ENCODE peak calls at places on chromosomes 1 and 21, in six cellular contexts. L is pancreas, P is tibial nerve, V is prostate gland, S is OCI-LY7, A is ovary. D is an unnamed sample. For H3K9me3, the result is how much of the 10 kb centered on the place peaks cover.

GRCh38 chr1:200896571-200897187 is 2.0 kb downstream of the INAVA start:
- DNase-seq in L (peak), P (no peak), V (peak), S (no peak), A (no peak), D (no peak)

GRCh38 chr1:30523055-30524020 is 200.0 kb downstream of the MATN1 start:
- DNase-seq in L (peak), P (no peak), V (no peak), S (no peak), A (no peak), D (peak)

GRCh38 chr1:158117854-158118691 is 62.6 kb upstream of the CD1D start:
- DNase-seq in L (peak), P (peak), V (peak), S (peak), A (peak), D (no peak)

GRCh38 chr1:94100785-94101612 is 19.9 kb downstream of the ABCA4 start:
- DNase-seq in L (no peak), P (no peak), V (peak), S (no peak), A (no peak), D (no peak)

GRCh38 chr21:28442624-28443023 is 550.1 kb downstream of the LTN1 start:
- DNase-seq in L (no peak), P (no peak), V (no peak), S (no peak), A (no peak), D (no peak)

GRCh38 chr1:93909146-93910050 is at the start of gene GCLM:
- DNase-seq in L (peak), P (peak), V (peak), S (peak), A (peak), D (peak)

GRCh38 chr1:193014354-193014753 is 44.8 kb downstream of the UCHL5 start:
- DNase-seq in L (no peak), P (no peak), V (no peak), S (no peak), A (no peak), D (no peak)

GRCh38 chr1:167121375-167122120 is 27.7 kb downstream of the STYXL2 start:
- DNase-seq in L (peak), P (no peak), V (no peak), S (no peak), A (no peak), D (peak)

GRCh38 chr1:116826818-116827606 is 72.8 kb downstream of the CD2 start:
- DNase-seq in L (no peak), P (no peak), V (no peak), S (no peak), A (no peak), D (no peak)

GRCh38 chr21:31034378-31034777 is 3.9 kb downstream of the KRTAP19-8 start:
- DNase-seq in L (no peak), P (no peak), V (no peak), S (no peak), A (no peak), D (no peak)

GRCh38 chr21:37914211-37914900 is 1.9 kb downstream of the KCNJ6 start:
- DNase-seq in L (no peak), P (no peak), V (no peak), S (no peak), A (no peak), D (no peak)

DNA sequence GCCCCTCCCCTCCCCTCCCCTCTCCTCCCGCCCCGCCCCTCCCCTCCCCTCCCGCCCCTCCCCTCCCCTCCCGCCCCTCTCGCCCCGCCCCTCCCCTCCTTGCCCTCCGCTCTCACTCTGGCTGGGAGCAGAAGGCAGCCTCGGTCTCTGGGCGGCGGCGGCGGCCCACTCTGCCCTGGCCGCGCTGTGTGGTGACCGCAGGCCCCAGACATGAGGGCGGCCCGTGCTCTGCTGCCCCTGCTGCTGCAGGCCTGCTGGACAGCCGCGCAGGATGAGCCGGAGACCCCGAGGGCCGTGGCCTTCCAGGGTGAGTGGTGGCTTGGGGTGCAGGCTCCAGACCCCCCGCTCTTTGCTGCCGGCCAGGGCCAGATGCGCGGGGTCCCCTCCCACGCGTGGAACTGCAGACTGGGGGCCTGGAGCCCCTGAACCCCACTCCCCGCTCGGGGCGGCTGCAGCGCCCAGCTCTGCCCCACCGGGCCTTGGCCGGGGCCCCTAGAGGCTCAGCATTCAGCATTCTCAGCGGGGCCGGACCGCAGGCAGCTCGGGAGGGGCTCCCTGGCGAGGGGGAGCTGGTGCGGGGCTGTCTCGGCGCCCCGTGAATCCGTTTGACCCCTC is at the start of gene COL6A1:
- DNase-seq in L (peak), P (no peak), V (peak), S (no peak), A (peak), D (peak)
- TF ChIP-seq CTCF in L (no peak), P (no peak), V (peak), S (no peak), A (no peak), D (no peak)

GRCh38 chr1:60970081-60970509 is 112.3 kb upstream of the NFIA start:
- DNase-seq in L (no peak), P (no peak), V (no peak), S (peak), A (no peak), D (no peak)

GRCh38 chr1:60963167-60963909 is 119.0 kb upstream of the NFIA start:
- DNase-seq in L (no peak), P (no peak), V (no peak), S (no peak), A (no peak), D (no peak)

GRCh38 chr1:60960846-60961542 is 121.4 kb upstream of the NFIA start:
- DNase-seq in L (no peak), P (no peak), V (no peak), S (no peak), A (no peak), D (no peak)

GRCh38 chr1:60959701-60960100 is 122.7 kb upstream of the NFIA start:
- DNase-seq in L (no peak), P (no peak), V (no peak), S (no peak), A (no peak), D (no peak)

GRCh38 chr1:60965280-60965854 is 117.0 kb upstream of the NFIA start:
- DNase-seq in L (no peak), P (no peak), V (no peak), S (peak), A (no peak), D (no peak)
- H3K9me3 ChIP-seq in L (under half), P (under half), V (under half), S (under half), A (under half), D (under half)

GRCh38 chr1:244665771-244666217 is 12.9 kb downstream of the DESI2 start:
- DNase-seq in L (no peak), P (no peak), V (no peak), S (peak), A (no peak), D (no peak)
- H3K4me3 ChIP-seq in L (no peak), P (no peak), V (no peak), S (peak), A (no peak), D (no peak)

GRCh38 chr1:196910208-196910607 is 22.4 kb downstream of the CFHR4 start:
- DNase-seq in L (no peak), P (no peak), V (no peak), S (no peak), A (no peak), D (no peak)
- TF ChIP-seq CTCF in L (no peak), P (no peak), V (no peak), S (no peak), A (no peak), D (no peak)

DNA sequence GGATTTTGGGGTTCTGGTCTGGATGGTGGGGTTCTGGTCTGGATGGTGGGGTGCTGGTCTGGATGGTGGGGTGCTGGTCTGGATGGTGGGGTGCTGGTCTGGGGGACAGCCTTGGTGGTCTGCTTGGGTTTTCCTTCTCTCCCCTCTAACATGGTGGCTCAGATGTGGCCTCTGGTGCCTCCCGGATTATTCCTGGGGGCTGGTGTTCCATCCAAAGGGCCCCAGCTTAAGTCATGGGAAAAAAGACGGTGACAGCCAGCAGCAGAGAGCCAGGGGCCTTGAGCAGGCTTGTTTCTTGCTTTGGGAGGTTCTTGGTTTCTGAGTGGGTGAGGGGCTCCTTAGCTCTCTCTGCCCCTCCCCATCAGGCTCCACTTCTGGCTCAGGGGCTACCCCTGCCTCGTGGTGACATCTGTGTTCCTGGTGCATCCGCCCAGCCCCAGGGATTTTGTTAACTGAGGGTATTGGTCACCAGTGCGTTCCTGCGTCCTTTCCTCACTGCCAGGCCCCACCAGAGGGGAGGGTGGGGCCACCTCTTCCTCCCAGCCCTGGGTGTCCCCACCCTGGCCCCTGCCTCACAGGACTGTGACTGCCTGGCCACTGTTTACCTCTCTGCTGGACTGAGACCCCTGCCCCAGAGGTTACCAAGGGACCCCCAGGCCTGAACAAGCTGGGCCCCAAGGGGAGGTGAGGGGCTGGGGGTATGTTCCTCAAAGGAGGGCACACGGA is 43.2 kb upstream of the ACTRT2 start:
- DNase-seq in L (no peak), P (no peak), V (no peak), S (no peak), A (no peak), D (no peak)
- H3K9me3 ChIP-seq in L (under half), P (under half), V (under half), S (under half), A (under half), D (under half)

DNA sequence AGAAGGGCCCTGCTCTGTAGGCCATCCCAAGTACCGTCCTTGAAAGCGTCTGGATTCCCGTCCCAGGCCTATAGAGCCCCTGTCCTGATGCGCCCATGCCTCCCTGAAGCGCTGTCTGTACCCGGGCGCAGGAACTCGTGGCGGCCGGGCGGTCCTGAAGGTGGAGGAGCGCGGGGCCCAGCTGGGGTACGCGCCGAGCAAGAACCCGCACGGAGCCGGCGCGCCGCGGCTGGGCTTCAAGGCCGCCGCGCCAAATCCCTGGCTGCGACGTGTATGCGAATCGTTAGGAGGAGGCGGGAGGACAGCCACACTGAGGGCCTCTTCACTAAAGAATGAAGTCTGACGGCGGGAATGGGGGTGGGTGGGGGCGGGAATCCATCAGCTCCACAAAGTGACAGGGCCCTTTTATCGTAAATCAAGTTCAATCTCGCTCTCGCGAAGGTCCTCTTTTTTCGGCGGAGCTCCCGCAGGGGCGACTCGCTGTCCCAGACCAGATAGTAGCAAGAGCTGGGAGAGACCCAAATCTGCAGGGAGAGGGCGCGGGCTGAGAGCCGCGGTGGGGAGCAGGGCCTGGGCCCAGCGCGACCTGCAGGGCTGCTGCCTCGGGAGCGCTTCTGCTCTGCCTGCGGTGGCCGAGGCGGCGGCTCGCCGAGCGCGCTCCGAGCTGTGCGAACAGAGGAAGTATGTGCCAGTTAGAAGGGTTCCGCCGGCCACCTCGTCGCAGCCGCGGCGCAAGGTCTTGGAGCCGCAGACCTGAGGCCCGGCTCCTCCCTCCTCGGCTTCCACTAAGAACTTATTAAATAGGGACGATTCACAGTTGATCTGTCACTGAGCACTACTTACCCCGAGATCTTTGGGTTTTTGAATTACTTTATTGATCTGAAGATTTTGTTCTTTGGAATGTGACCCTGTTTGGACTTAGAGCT is 10.4 kb downstream of the BARHL2 start:
- DNase-seq in L (no peak), P (no peak), V (no peak), S (no peak), A (no peak), D (no peak)
- H3K4me3 ChIP-seq in L (peak), P (peak), V (peak), S (no peak), A (no peak), D (no peak)

GRCh38 chr1:25586181-25586588 is 30.4 kb upstream of the MAN1C1 start:
- DNase-seq in L (no peak), P (no peak), V (no peak), S (no peak), A (no peak), D (no peak)

GRCh38 chr1:25587290-25587689 is 29.3 kb upstream of the MAN1C1 start:
- DNase-seq in L (no peak), P (no peak), V (no peak), S (no peak), A (no peak), D (no peak)

GRCh38 chr1:25594971-25595370 is 21.6 kb upstream of the MAN1C1 start:
- DNase-seq in L (no peak), P (no peak), V (no peak), S (no peak), A (no peak), D (no peak)

GRCh38 chr1:25590096-25590824 is 26.3 kb upstream of the MAN1C1 start:
- DNase-seq in L (no peak), P (no peak), V (peak), S (no peak), A (no peak), D (no peak)
- TF ChIP-seq CTCF in L (no peak), P (no peak), V (peak), S (peak), A (no peak), D (no peak)

GRCh38 chr1:63643517-63643916 is 50.3 kb downstream of the PGM1 start:
- DNase-seq in L (no peak), P (no peak), V (no peak), S (no peak), A (no peak), D (no peak)

GRCh38 chr1:63643926-63644325 is 50.7 kb downstream of the PGM1 start:
- DNase-seq in L (peak), P (no peak), V (no peak), S (no peak), A (no peak), D (no peak)

GRCh38 chr1:63642901-63643300 is 49.7 kb downstream of the PGM1 start:
- DNase-seq in L (no peak), P (no peak), V (no peak), S (no peak), A (no peak), D (no peak)

GRCh38 chr1:63640633-63641567 is 47.7 kb downstream of the PGM1 start:
- DNase-seq in L (peak), P (no peak), V (no peak), S (no peak), A (no peak), D (no peak)

GRCh38 chr1:63641615-63642014 is 48.4 kb downstream of the PGM1 start:
- DNase-seq in L (no peak), P (no peak), V (no peak), S (no peak), A (no peak), D (no peak)
- H3K9me3 ChIP-seq in L (under half), P (under half), V (under half), S (under half), A (under half), D (under half)

DNA sequence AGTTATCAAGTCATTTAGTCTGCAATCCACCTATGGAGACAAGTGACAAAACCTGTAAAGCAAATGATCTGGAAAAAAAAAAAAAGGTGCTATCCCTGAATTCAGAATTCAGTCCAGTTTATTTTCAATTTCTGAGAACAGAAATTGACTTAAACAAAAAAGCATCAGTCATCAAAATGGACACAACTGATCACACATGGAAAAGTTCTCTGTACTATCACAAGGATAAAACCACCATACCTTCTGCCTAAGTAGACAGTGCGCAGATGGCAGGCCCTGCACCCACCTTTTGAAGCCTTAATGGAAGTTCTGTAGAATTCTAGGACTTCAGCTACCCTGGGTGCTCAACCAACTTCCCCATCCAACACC is 3.5 kb downstream of the PABPC4 start:
- DNase-seq in L (no peak), P (no peak), V (no peak), S (no peak), A (no peak), D (no peak)
- H3K4me3 ChIP-seq in L (peak), P (no peak), V (no peak), S (peak), A (no peak), D (no peak)

GRCh38 chr1:173429517-173430477 is 47.3 kb upstream of the PRDX6 start:
- DNase-seq in L (peak), P (peak), V (peak), S (peak), A (peak), D (peak)
- TF ChIP-seq CTCF in L (peak), P (peak), V (peak), S (peak), A (peak), D (peak)